ENCODE peak calls at places on chromosomes 1 and 21, in five cellular contexts. O is GM23338, Z is uterus, J is MM.1S, P is A549. F is an unnamed sample. For H3K4me1, the result is how much of the 10 kb centered on the place peaks cover.

GRCh38 chr1:11948822-11949458 is 14.4 kb downstream of the PLOD1 start:
- DNase-seq in O (peak), Z (no peak), P (no peak), J (peak), F (no peak)

GRCh38 chr1:238991730-238992490 is 394.5 kb upstream of the CHRM3 start:
- DNase-seq in O (no peak), Z (no peak), J (no peak), P (no peak), F (no peak)

GRCh38 chr1:154460695-154461249 is 41.2 kb upstream of the TDRD10 start:
- DNase-seq in J (no peak), P (no peak), Z (no peak), O (no peak), F (no peak)

GRCh38 chr1:229694053-229694693 is 68.1 kb downstream of the URB2 start:
- DNase-seq in O (peak), P (no peak), Z (peak), J (no peak), F (peak)

GRCh38 chr1:111372336-111372965 is 55.1 kb downstream of the OVGP1 start:
- DNase-seq in O (no peak), Z (no peak), J (no peak), P (no peak), F (no peak)

GRCh38 chr21:25956993-25957714 is 213.4 kb downstream of the APP start:
- DNase-seq in P (no peak), O (no peak), Z (no peak), J (no peak), F (no peak)

GRCh38 chr1:116472431-116472961 is 98.3 kb downstream of the CD58 start:
- DNase-seq in O (no peak), P (no peak), J (no peak), Z (no peak), F (no peak)

GRCh38 chr21:26148071-26148470 is 22.5 kb downstream of the APP start:
- DNase-seq in O (peak), J (no peak), P (peak), Z (no peak), F (no peak)

GRCh38 chr1:248691567-248692155 is 10.9 kb downstream of the OR14I1 start:
- DNase-seq in O (no peak), J (no peak), P (no peak), Z (no peak), F (no peak)

GRCh38 chr1:30885580-30886513 is 22.7 kb downstream of the SDC3 start:
- DNase-seq in J (no peak), P (no peak), O (no peak), Z (no peak), F (no peak)

GRCh38 chr1:207828046-207828445 is 76.2 kb downstream of the CD46 start:
- DNase-seq in O (no peak), Z (no peak), J (no peak), P (no peak), F (no peak)

GRCh38 chr1:207825719-207826556 is 74.1 kb downstream of the CD46 start:
- DNase-seq in Z (peak), P (no peak), J (peak), O (no peak), F (no peak)

GRCh38 chr1:207825296-207825695 is 73.4 kb downstream of the CD46 start:
- DNase-seq in Z (no peak), O (no peak), P (no peak), J (no peak), F (no peak)

GRCh38 chr1:207827488-207827830 is 75.6 kb downstream of the CD46 start:
- DNase-seq in J (no peak), Z (no peak), O (no peak), P (no peak), F (no peak)

DNA sequence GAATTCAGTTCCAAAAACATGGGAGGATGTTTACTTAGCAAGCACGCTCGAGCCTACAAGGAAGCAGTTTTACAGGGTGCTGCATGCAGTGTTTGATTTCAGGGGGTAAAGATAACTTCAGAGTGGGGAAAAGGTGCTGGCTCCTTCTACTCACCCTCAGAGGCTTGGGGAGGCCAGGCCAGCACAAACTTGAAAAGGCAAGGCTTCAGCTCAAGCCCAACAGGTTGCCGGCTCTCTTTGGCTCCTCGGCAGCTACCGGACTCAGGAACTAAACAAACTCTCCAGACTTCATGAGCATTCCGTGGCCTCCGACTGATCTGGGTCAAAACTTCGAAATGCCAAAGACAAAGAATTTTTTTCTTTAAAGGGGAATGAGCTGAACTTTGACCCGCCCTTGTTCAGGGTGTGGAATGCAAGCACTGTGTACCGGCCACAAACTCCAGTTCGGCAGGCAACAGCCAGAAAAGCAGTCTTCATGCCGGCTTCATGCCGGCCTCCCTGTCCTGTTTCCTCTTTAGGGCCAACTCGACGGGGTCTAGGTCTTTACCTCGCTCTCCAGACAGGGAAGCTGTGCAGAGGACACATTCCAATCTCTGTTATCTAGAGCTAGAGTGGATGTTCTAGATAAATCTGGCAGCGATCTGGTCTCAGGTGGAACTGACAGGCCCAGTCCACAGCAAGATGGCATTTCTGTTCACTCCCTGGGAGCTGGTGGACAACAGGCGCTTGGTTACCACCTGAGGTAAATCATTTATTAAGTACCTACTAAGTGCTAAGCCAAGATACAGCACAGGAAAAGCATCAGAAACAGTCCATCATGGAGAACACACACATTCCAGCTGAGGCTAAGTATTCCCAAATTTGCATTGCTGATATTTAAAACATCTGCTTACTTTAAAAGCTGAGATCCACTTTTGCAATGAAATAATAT is 75.0 kb downstream of the CD46 start:
- DNase-seq in Z (peak), P (peak), J (no peak), O (no peak), F (no peak)
- H3K4me1 ChIP-seq in Z (under half), P (half or more), J (half or more), O (under half), F (half or more)

GRCh38 chr1:86913896-86914634 is at the start of gene SELENOF:
- DNase-seq in O (peak), J (peak), P (peak), Z (peak), F (peak)
- TF ChIP-seq CTCF in O (no peak), J (no peak), P (no peak), Z (peak), F (no peak)

GRCh38 chr1:223665592-223666312 is at the start of gene CAPN8:
- DNase-seq in Z (no peak), O (no peak), P (no peak), J (no peak), F (no peak)
- H3K4me3 ChIP-seq in Z (no peak), O (no peak), P (no peak), J (no peak), F (no peak)

DNA sequence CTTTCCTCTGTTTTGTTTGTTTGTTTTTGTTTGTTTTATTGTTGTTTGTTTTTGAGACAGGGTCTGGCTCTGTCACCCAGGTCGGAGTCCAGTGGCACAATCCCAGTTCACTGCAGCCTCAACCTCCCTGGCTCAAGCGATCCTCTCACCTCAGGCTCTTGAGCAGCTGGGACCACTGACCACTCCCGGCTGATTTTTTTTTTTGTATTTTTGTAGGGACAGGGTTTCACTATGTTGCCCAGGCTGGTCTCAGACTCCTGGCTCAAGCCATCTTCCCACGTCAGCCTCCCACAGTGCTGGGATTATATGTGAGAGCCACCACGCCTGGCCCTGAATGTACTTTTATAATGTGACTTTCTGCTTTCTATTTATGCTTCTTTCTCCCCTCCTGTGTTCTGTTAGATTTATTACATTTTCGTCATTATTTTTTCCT is 5.0 kb upstream of the CALML6 start:
- DNase-seq in Z (no peak), J (no peak), O (no peak), P (no peak), F (no peak)
- H3K4me1 ChIP-seq in Z (under half), J (under half), O (under half), P (under half), F (under half)

GRCh38 chr1:6447016-6447817 is 18.8 kb downstream of the TNFRSF25 start:
- DNase-seq in Z (no peak), J (no peak), O (peak), P (no peak), F (no peak)

GRCh38 chr1:6450005-6450450 is 15.9 kb downstream of the TNFRSF25 start:
- DNase-seq in P (no peak), O (no peak), J (no peak), Z (no peak), F (no peak)

GRCh38 chr1:6447818-6448748 is 17.9 kb downstream of the TNFRSF25 start:
- DNase-seq in P (no peak), J (peak), O (peak), Z (no peak), F (no peak)

GRCh38 chr1:6450943-6451373 is 15.0 kb downstream of the TNFRSF25 start:
- DNase-seq in P (no peak), J (no peak), Z (no peak), O (no peak), F (no peak)

GRCh38 chr1:6448749-6449631 is 17.0 kb downstream of the TNFRSF25 start:
- DNase-seq in O (peak), J (no peak), Z (no peak), P (no peak), F (no peak)
- TF ChIP-seq CTCF in O (peak), J (no peak), Z (no peak), P (no peak), F (no peak)

GRCh38 chr1:63799324-63799723 is 25.5 kb downstream of the ROR1 start:
- DNase-seq in P (no peak), Z (no peak), J (no peak), O (no peak), F (no peak)
- H3K4me3 ChIP-seq in P (no peak), Z (no peak), J (no peak), O (no peak), F (no peak)

GRCh38 chr1:234975122-234975940 is 153.3 kb downstream of the TOMM20 start:
- DNase-seq in Z (peak), O (no peak), P (peak), J (no peak), F (no peak)

GRCh38 chr1:234975941-234976871 is 152.4 kb downstream of the TOMM20 start:
- DNase-seq in Z (no peak), P (no peak), J (no peak), O (no peak), F (no peak)

GRCh38 chr1:234977891-234978396 is 150.7 kb downstream of the TOMM20 start:
- DNase-seq in J (no peak), P (no peak), O (no peak), Z (no peak), F (no peak)

GRCh38 chr1:234978397-234979291 is 150.0 kb downstream of the TOMM20 start:
- DNase-seq in Z (peak), P (no peak), J (peak), O (no peak), F (no peak)

DNA sequence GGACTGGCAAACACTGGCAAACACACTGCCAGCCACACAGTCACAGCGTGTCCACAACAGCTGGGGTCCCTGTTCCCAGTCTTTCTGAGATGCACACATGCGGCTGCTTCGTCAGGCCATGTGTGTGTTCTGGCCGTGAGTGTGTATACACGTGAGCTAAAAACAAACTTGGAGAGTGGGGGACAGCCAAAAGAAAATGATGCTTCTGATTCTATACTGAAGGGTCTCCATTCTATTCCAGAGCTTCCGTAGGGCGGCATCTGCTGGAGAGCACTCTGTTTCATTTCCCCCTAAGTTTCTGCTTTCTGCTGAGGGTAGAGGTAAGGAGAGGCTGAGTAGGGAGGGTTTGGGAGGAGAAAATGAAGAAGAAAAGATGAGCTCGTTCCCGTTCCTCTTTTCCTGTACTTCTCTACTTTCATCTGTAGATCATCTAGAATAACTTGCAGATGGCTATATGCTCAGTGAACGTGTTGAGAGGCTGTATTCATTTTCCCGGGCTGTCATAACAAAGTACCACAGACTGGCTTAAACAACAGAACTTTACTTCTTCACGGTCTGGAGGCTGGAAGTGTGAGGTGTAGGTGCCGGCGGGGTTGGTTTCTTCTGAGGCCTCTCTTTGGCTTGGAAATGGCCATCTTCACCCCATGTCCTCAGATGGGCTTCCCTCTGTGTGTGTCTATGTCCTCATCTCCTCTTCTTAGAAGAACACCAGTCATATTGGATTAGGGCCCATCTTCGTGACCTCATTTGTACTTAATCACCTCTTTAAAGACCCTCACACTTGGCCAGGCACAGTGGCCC is 151.6 kb downstream of the TOMM20 start:
- DNase-seq in J (no peak), Z (no peak), P (no peak), O (no peak), F (no peak)
- H3K4me1 ChIP-seq in J (under half), Z (under half), P (half or more), O (under half), F (under half)